ENCODE peak calls at places on chromosome 1, in six cellular contexts. Z, U, F, E, O and M are unnamed samples.

GRCh38 chr1:232880354-232880753 is 70.1 kb upstream of the NTPCR start:
- DNase-seq in F (peak; percentile 63), Z (no peak), U (peak; percentile 49), O (no peak), E (peak; percentile 50), M (peak; percentile 63)

GRCh38 chr1:226309398-226310122 is 596 bp upstream of the LIN9 start:
- DNase-seq in O (no peak), Z (no peak), E (no peak), U (no peak), F (peak; percentile 6), M (peak; percentile 86)

GRCh38 chr1:109598655-109599054 is 20.8 kb downstream of the GNAT2 start:
- DNase-seq in F (no peak), O (no peak), Z (no peak), U (no peak), E (no peak), M (no peak)

GRCh38 chr1:228786361-228787129 is 51.3 kb downstream of the RHOU start:
- DNase-seq in O (no peak), F (no peak), U (no peak), E (no peak), Z (no peak), M (no peak)

GRCh38 chr1:145690587-145691558 is 16.3 kb downstream of the PDZK1 start:
- DNase-seq in Z (no peak), E (no peak), U (peak; percentile 87), O (no peak), F (peak; percentile 10), M (no peak)

GRCh38 chr1:98027044-98027443 is 106.2 kb upstream of the DPYD start:
- DNase-seq in E (no peak), O (no peak), F (no peak), U (no peak), Z (no peak), M (no peak)

GRCh38 chr1:171566467-171566866 is 55.6 kb upstream of the MYOCOS start:
- DNase-seq in Z (no peak), F (no peak), E (peak; percentile 14), U (peak; percentile 12), O (no peak), M (no peak)

GRCh38 chr1:173451981-173452380 is 25.2 kb upstream of the PRDX6 start:
- DNase-seq in E (no peak), U (peak; percentile 23), F (peak; percentile 93), Z (no peak), O (no peak), M (no peak)

GRCh38 chr1:53071167-53071865 is 9.3 kb downstream of the PODN start:
- DNase-seq in Z (peak; percentile 14), F (no peak), O (no peak), E (no peak), U (no peak), M (peak; percentile 81)